ENCODE peak calls at places on chromosomes 13 and 19, in ten cellular contexts. E is cardiac fibroblast, L is uterus, O is psoas muscle, Q is astrocyte of the spinal cord, R is thoracic aorta, I is heart left ventricle, V is left lung, Y is lower leg skin, K is HCT116. Z is an unnamed sample.

GRCh38 chr19:15213715-15214381 is 13.1 kb upstream of the NOTCH3 start:
- DNase-seq in Q (no peak), L (peak; percentile 61), V (no peak), O (peak; percentile 75), Y (no peak), I (peak; percentile 87), K (no peak), E (peak; percentile 73), R (peak; percentile 83), Z (no peak)

GRCh38 chr13:80923907-80924306 is 583.0 kb upstream of the SPRY2 start:
- DNase-seq in Y (no peak), O (no peak), R (no peak), Q (peak; percentile 2), L (no peak), I (no peak), E (peak; percentile 31), K (no peak), V (no peak), Z (no peak)

GRCh38 chr19:34085336-34085735 is 87.0 kb upstream of the LSM14A start:
- DNase-seq in R (no peak), I (no peak), Y (no peak), L (no peak), V (no peak), O (no peak), Q (no peak), E (no peak), K (no peak), Z (no peak)

GRCh38 chr19:29806098-29806866 is 5.5 kb upstream of the CCNE1 start:
- DNase-seq in Q (no peak), O (peak; percentile 45), V (peak; percentile 41), Y (no peak), R (no peak), E (peak; percentile 80), L (no peak), K (no peak), I (peak; percentile 67), Z (no peak)

GRCh38 chr19:7349961-7350711 is 1.4 kb downstream of the ARHGEF18 start:
- DNase-seq in K (no peak), O (no peak), V (no peak), L (no peak), E (no peak), Q (no peak), I (no peak), R (no peak), Y (no peak), Z (no peak)

GRCh38 chr19:42197375-42197817 is 20.1 kb downstream of the DEDD2 start:
- DNase-seq in R (no peak), Y (no peak), E (no peak), Q (no peak), I (no peak), L (no peak), O (no peak), K (no peak), V (no peak), Z (no peak)

GRCh38 chr19:45166723-45167252 is 6.0 kb upstream of the NKPD1 start:
- DNase-seq in O (no peak), K (no peak), L (no peak), I (no peak), V (no peak), Q (no peak), Y (no peak), E (no peak), R (no peak), Z (no peak)

GRCh38 chr19:43781630-43782310 is 997 bp upstream of the KCNN4 start:
- DNase-seq in L (no peak), I (no peak), V (no peak), E (no peak), R (no peak), Q (no peak), Y (no peak), O (no peak), K (no peak), Z (no peak)

GRCh38 chr13:23876265-23876664 is 12.9 kb downstream of the MIPEP start:
- DNase-seq in Y (no peak), Q (no peak), V (no peak), O (no peak), I (no peak), L (no peak), R (no peak), E (peak; percentile 31), K (no peak), Z (no peak)

GRCh38 chr13:23020246-23020843 is 160.4 kb upstream of the SGCG start:
- DNase-seq in V (no peak), Y (peak; percentile 30), L (peak; percentile 26), R (no peak), O (no peak), K (peak; percentile 61), E (peak; percentile 67), Q (peak; percentile 61), I (peak; percentile 22), Z (no peak)

GRCh38 chr13:32023698-32024097 is 7.9 kb upstream of the FRY start:
- DNase-seq in L (no peak), Y (no peak), R (no peak), E (no peak), Q (no peak), I (no peak), V (no peak), K (no peak), O (no peak), Z (no peak)

GRCh38 chr13:112583592-112584277 is 4.2 kb downstream of the TUBGCP3 start:
- DNase-seq in V (peak; percentile 74), O (peak; percentile 32), K (no peak), Q (no peak), L (no peak), E (no peak), R (no peak), Y (peak; percentile 49), I (peak; percentile 48), Z (no peak)

GRCh38 chr19:1469936-1470863 is 8.8 kb downstream of the C19orf25 start:
- DNase-seq in E (no peak), Q (no peak), O (peak; percentile 35), Y (no peak), R (no peak), I (peak; percentile 59), L (no peak), V (no peak), K (peak; percentile 42), Z (no peak)

GRCh38 chr19:1467512-1468273 is 11.3 kb downstream of the C19orf25 start:
- DNase-seq in O (peak; percentile 16), K (no peak), Y (no peak), I (peak; percentile 19), E (no peak), Q (no peak), L (no peak), V (no peak), R (no peak), Z (no peak)

GRCh38 chr19:1468274-1469199 is 10.5 kb downstream of the C19orf25 start:
- DNase-seq in Y (no peak), Q (no peak), I (peak; percentile 38), O (peak; percentile 32), E (no peak), L (no peak), K (no peak), R (no peak), V (no peak), Z (no peak)

GRCh38 chr19:1470864-1471513 is 8.0 kb downstream of the C19orf25 start:
- DNase-seq in V (no peak), Q (no peak), E (no peak), O (peak; percentile 21), K (no peak), R (no peak), L (no peak), Y (no peak), I (peak; percentile 19), Z (no peak)

DNA sequence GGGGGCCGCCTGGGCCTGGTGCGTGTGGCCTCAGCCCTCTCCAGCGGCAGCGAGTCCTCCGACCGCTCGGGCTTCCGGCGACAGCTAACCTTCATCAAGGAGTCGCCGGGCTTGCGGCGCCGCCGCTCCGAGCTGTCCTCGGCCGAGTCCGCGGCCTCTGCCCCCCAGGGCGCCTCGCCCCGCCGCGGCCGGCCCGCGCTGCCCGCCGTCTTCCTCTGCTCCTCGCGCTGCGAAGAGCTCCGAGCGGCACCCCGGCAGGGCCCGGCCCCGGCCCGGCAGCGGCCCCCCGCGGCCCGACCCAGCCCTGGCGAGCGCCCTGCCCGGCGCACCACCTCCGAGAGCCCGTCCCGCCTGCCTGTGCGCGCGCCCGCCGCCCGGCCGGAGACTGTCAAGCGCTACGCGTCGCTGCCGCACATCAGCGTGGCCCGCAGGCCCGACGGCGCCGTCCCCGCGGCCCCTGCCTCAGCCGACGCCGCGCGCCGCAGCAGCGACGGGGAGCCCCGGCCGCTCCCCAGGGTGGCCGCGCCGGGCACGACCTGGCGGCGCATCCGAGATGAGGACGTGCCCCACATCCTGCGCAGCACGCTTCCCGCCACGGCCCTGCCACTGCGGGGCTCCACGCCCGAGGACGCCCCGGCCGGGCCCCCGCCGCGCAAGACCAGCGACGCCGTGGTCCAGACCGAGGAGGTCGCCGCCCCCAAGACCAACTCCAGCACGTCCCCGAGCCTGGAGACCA is 9.6 kb downstream of the C19orf25 start:
- DNase-seq in O (peak; percentile 14), I (peak; percentile 25), Y (no peak), R (no peak), L (no peak), E (no peak), Q (no peak), K (no peak), V (no peak), Z (no peak)
- H3K4me3 ChIP-seq in O (peak overlapping the region; percentile 58), I (peak overlapping the region; percentile 61), Y (no peak overlapping the region), R (peak overlapping the region; percentile 70), L (no peak overlapping the region), E (peak overlapping the region; percentile 43), Q (no peak overlapping the region), K (peak overlapping the region; percentile 66), V (peak overlapping the region; percentile 26), Z (peak overlapping the region; percentile 46)

GRCh38 chr19:37114001-37114400 is 35.8 kb downstream of the ZNF420 start:
- DNase-seq in Q (no peak), I (no peak), R (no peak), O (no peak), V (no peak), E (no peak), Y (no peak), K (no peak), L (no peak), Z (no peak)
- TF ChIP-seq CTCF in Q (no peak), I (no peak), R (no peak), O (no peak), V (no peak), E (peak; percentile 15), Y (no peak), K (peak; percentile 40), L (no peak), Z (peak; percentile 28)

DNA sequence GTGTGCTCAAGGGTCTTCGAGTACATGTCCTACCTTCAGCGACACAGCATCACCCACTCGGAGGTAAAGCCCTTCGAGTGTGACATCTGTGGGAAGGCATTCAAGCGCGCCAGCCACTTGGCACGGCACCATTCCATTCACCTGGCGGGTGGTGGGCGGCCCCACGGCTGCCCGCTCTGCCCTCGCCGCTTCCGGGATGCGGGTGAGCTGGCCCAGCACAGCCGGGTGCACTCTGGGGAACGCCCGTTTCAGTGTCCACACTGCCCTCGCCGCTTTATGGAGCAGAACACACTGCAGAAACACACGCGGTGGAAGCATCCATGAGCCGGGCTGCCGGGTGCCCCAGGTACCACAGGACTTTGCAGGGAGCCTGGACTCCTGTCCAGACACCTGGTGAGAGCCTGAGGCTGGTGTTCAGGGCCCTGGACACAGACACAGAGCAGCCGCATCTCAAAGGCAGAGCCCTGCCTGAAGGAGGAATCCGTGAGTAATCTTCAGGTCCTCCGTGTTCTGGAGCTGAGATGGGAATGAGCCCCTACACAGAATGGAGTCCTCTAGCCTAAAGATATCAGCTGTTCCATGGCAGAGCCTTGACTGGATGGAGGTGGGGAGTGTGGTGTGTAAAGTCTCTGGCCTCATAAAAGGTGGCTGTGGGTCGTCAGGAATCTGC is 1.5 kb downstream of the ZNF581 start:
- DNase-seq in Y (no peak), Q (no peak), E (no peak), R (no peak), L (no peak), O (no peak), V (no peak), K (no peak), I (no peak), Z (no peak)
- H3K4me3 ChIP-seq in Y (no peak overlapping the region), Q (peak overlapping the region; percentile 75), E (peak overlapping the region; percentile 81), R (no peak overlapping the region), L (no peak overlapping the region), O (peak overlapping the region; percentile 87), V (peak overlapping the region; percentile 74), K (peak overlapping the region; percentile 97), I (no peak overlapping the region), Z (peak overlapping the region; percentile 85)

GRCh38 chr13:29081036-29081435 is 260.9 kb downstream of the MTUS2 start:
- DNase-seq in O (no peak), L (no peak), V (no peak), I (no peak), R (no peak), K (no peak), Q (no peak), E (peak; percentile 2), Y (no peak), Z (no peak)
- TF ChIP-seq CTCF in O (no peak), L (no peak), V (no peak), I (no peak), R (no peak), K (no peak), Q (no peak), E (no peak), Y (no peak), Z (no peak)

Z was measured in epithelial cell of proximal tubule.